ENCODE peak calls at places on chromosome 2, in eight cellular contexts. B is brain microvascular endothelial cell, I is PC-9, Q is endodermal cell, H is heart right ventricle, J is fibroblast of lung, U is thoracic aorta, L is endothelial cell of umbilical vein. G is an unnamed sample. For H3K27me3, the result is how much of the 10 kb centered on the place peaks cover.

GRCh38 chr2:23425886-23426283 is 40.9 kb downstream of the KLHL29 start:
- DNase-seq in B (peak), I (peak), Q (peak), H (no peak), J (peak), U (no peak), L (no peak), G (no peak)

GRCh38 chr2:168705534-168706470 is 96.6 kb upstream of the NOSTRIN start:
- DNase-seq in B (no peak), I (no peak), Q (peak), H (no peak), J (peak), U (no peak), L (peak), G (no peak)

GRCh38 chr2:169528271-169528701 is 18.8 kb downstream of the KLHL41 start:
- DNase-seq in B (peak), I (peak), Q (peak), H (peak), J (peak), U (no peak), L (peak), G (peak)

GRCh38 chr2:155645771-155646170 is 686.8 kb downstream of the NR4A2 start:
- DNase-seq in B (no peak), I (no peak), Q (no peak), H (no peak), J (peak), U (no peak), L (no peak), G (no peak)

GRCh38 chr2:152508446-152508845 is 173.5 kb downstream of the FMNL2 start:
- DNase-seq in B (peak), I (peak), Q (no peak), H (no peak), J (peak), U (no peak), L (peak), G (peak)

GRCh38 chr2:57878573-57878910 is 168.1 kb upstream of the VRK2 start:
- DNase-seq in B (no peak), I (no peak), Q (no peak), H (no peak), J (no peak), U (no peak), L (no peak), G (no peak)

GRCh38 chr2:236887519-236887918 is 198.2 kb upstream of the COPS8 start:
- DNase-seq in B (peak), I (no peak), Q (no peak), H (peak), J (peak), U (peak), L (peak), G (no peak)

GRCh38 chr2:219497495-219498279 is 1.0 kb upstream of the GMPPA start:
- DNase-seq in B (peak), I (peak), Q (peak), H (peak), J (peak), U (peak), L (peak), G (peak)

GRCh38 chr2:201363857-201364560 is 6.9 kb upstream of the FLACC1 start:
- DNase-seq in B (peak), I (peak), Q (peak), H (no peak), J (peak), U (no peak), L (peak), G (no peak)

GRCh38 chr2:13536941-13537340 is 820.2 kb downstream of the TRIB2 start:
- DNase-seq in B (no peak), I (no peak), Q (no peak), H (no peak), J (no peak), U (no peak), L (no peak), G (no peak)
- H3K4me3 ChIP-seq in B (no peak), I (no peak), Q (no peak), H (no peak), J (no peak), U (no peak), L (no peak), G (no peak)

DNA sequence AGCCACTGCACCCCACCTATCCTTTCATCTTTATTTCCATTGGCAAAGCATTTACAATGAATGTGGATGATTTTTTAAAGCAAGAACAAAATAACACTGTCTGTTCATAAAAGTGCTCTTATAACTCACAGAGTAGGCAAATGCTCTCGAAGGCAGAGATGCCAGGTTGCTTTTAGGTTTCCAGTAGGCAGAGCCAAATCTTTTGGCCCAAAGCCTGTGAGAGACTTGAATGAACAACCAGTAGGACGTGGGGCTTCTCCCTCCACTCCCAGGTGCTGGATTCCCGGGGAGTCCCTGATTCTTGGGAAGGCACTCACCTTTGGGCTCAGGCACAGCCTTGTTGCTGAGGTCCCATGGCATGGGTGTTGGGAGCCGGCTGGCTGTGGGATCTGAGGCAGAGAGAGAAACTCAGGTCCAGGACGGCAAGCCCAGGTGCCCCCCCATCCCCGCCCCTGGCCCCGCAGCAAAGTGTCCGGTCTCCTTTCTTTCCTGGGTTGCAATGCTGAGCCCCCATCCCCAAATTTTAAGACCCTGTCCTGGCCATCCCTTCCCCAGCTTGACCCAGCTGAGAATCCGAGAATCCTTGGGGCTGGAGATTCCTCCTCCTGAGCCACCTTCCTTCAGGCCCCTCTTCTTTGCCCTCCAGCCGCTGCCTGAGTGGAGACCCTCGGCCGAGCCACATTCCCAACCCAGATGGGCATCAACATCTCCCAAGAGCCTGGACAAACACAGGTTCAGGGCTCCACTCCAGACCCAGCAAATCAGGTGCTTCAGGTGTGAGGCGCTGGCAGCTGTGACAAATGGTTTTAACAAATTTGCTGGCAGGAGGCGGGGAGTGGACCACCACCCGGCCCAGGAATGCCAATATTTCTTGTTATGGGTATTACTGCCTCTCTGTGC is 5.8 kb downstream of the NEURL3 start:
- DNase-seq in B (no peak), I (no peak), Q (peak), H (no peak), J (no peak), U (no peak), L (no peak), G (no peak)
- H3K27me3 ChIP-seq in B (under half), I (under half), Q (under half), H (under half), J (under half), U (under half), L (under half), G (under half)

GRCh38 chr2:113281920-113282746 is 3.4 kb upstream of the PAX8 start:
- DNase-seq in B (no peak), I (no peak), Q (no peak), H (no peak), J (peak), U (no peak), L (no peak), G (no peak)

GRCh38 chr2:113283704-113284284 is 5.1 kb upstream of the PAX8 start:
- DNase-seq in B (peak), I (peak), Q (no peak), H (peak), J (peak), U (peak), L (peak), G (peak)

GRCh38 chr2:113284481-113284880 is 5.8 kb upstream of the PAX8 start:
- DNase-seq in B (peak), I (no peak), Q (no peak), H (no peak), J (peak), U (no peak), L (peak), G (no peak)

GRCh38 chr2:113282747-113283533 is 4.2 kb upstream of the PAX8 start:
- DNase-seq in B (no peak), I (peak), Q (peak), H (peak), J (peak), U (no peak), L (no peak), G (peak)

GRCh38 chr2:113285816-113286215 is 7.1 kb upstream of the PAX8 start:
- DNase-seq in B (no peak), I (no peak), Q (no peak), H (no peak), J (no peak), U (no peak), L (no peak), G (no peak)
- H3K4me3 ChIP-seq in B (no peak), I (no peak), Q (no peak), H (no peak), J (no peak), U (no peak), L (no peak), G (no peak)

GRCh38 chr2:9954136-9954535 is 2.6 kb downstream of the GRHL1 start:
- DNase-seq in B (no peak), I (no peak), Q (no peak), H (no peak), J (no peak), U (no peak), L (no peak), G (no peak)
- H3K27me3 ChIP-seq in B (under half), I (under half), Q (under half), H (under half), J (under half), U (under half), L (under half), G (under half)

GRCh38 chr2:231927566-231927890 is 1.3 kb upstream of the NPPC start:
- DNase-seq in B (no peak), I (no peak), Q (no peak), H (no peak), J (no peak), U (no peak), L (no peak), G (no peak)
- H3K4me3 ChIP-seq in B (no peak), I (no peak), Q (no peak), H (no peak), J (no peak), U (no peak), L (no peak), G (no peak)

DNA sequence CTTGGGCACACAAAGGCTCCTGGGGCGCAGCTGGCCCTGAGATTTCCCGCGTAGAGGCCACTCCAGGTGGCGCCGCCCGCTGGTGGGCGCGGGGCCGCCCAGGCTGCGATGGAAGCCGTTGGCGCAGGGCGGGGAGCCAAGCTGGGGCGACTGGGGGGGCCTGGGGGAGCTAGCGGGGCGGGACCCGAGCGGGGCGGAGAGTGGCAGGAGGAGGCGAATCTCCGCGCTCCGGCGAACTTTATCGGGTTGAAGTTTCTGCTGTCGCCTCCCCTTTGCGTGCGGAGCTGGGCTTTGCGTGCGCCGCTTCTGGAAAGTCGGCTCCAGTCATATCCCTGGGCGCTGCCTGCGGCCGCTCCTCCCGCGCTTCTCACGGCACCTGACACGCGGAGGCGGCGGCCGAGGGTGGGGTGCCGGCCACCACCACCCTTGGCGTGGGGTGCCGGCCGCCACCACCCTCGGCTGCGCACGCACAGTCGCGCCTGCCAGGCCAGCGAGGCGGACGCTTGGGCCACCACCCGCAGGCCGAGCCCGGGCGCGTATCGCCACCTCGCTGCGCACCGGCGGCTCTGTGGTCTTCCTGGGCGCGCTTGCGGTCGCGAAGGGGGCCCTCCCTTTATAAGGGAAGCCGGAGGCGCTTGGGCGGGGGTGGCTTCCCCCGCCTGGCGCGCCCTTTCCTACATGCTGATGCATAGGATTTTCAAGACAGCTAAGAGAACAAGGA is 919 bp upstream of the CYP1B1 start:
- DNase-seq in B (peak), I (peak), Q (peak), H (peak), J (peak), U (no peak), L (no peak), G (peak)
- H3K27me3 ChIP-seq in B (under half), I (under half), Q (under half), H (half or more), J (under half), U (under half), L (under half), G (under half)

GRCh38 chr2:74232426-74232825 is 34.0 kb downstream of the MTHFD2 start:
- DNase-seq in B (no peak), I (no peak), Q (peak), H (no peak), J (no peak), U (no peak), L (no peak), G (no peak)
- H3K4me3 ChIP-seq in B (no peak), I (no peak), Q (no peak), H (no peak), J (no peak), U (no peak), L (no peak), G (no peak)

GRCh38 chr2:15687720-15688119 is 96.1 kb downstream of the DDX1 start:
- DNase-seq in B (no peak), I (no peak), Q (no peak), H (no peak), J (no peak), U (no peak), L (no peak), G (no peak)
- H3K27me3 ChIP-seq in B (under half), I (half or more), Q (under half), H (under half), J (under half), U (under half), L (under half), G (under half)

G was measured in MG63.